ENCODE peak calls at places on chromosomes 11 and 22, in six cellular contexts. T is PC-9, W is GM23338, F is astrocyte of the spinal cord, V is fibroblast of the aortic adventitia, Q is H9. I is an unnamed sample.

GRCh38 chr11:118000067-118000849 is 14.1 kb downstream of the IL10RA start:
- DNase-seq in T (no peak), Q (no peak), W (no peak), F (no peak), V (no peak), I (no peak)

GRCh38 chr11:78809931-78810481 is 235.3 kb upstream of the NARS2 start:
- DNase-seq in W (no peak), F (peak; percentile 43), T (no peak), V (peak; percentile 52), Q (no peak), I (no peak)

GRCh38 chr22:43142881-43143562 is at the start of gene MCAT:
- DNase-seq in Q (peak; percentile 75), T (peak; percentile 78), F (peak; percentile 76), W (peak; percentile 84), V (peak; percentile 69), I (peak; percentile 85)

GRCh38 chr11:113193894-113194293 is 120.5 kb upstream of the TTC12 start:
- DNase-seq in F (peak; percentile 10), V (peak; percentile 53), Q (no peak), W (no peak), T (no peak), I (no peak)

GRCh38 chr11:97118756-97119155 is 728.9 kb downstream of the JRKL start:
- DNase-seq in F (no peak), W (no peak), Q (no peak), T (no peak), V (no peak), I (no peak)

GRCh38 chr11:103794262-103794661 is 242.2 kb upstream of the DDI1 start:
- DNase-seq in Q (no peak), F (peak; percentile 8), W (no peak), V (peak; percentile 96), T (no peak), I (no peak)

GRCh38 chr11:66478823-66479740 is 1.2 kb upstream of the DPP3 start:
- DNase-seq in F (no peak), T (peak; percentile 33), Q (no peak), V (peak; percentile 39), W (peak; percentile 71), I (peak; percentile 27)

GRCh38 chr11:27464155-27464759 is 8.3 kb downstream of the LGR4 start:
- DNase-seq in Q (no peak), F (no peak), T (peak; percentile 47), W (peak; percentile 55), V (peak; percentile 50), I (no peak)

GRCh38 chr11:113090716-113091577 is 129.7 kb downstream of the NCAM1 start:
- DNase-seq in V (no peak), T (no peak), F (no peak), W (no peak), Q (no peak), I (no peak)

GRCh38 chr11:31643831-31644230 is 134.3 kb downstream of the ELP4 start:
- DNase-seq in Q (no peak), F (peak; percentile 67), T (no peak), W (no peak), V (peak; percentile 78), I (no peak)

GRCh38 chr22:30932661-30933060 is 35.9 kb downstream of the MORC2 start:
- DNase-seq in V (no peak), W (no peak), T (no peak), Q (no peak), F (no peak), I (no peak)

GRCh38 chr11:66607126-66607834 is 9.2 kb upstream of the RBM14 start:
- DNase-seq in Q (no peak), F (peak; percentile 89), W (no peak), V (peak; percentile 96), T (no peak), I (no peak)

GRCh38 chr11:102453286-102453797 is 777 bp upstream of the TMEM123 start:
- DNase-seq in W (peak; percentile 51), Q (peak; percentile 38), T (no peak), V (no peak), F (no peak), I (no peak)

GRCh38 chr22:41367039-41367679 is 14.6 kb upstream of the TEF start:
- DNase-seq in V (peak; percentile 96), W (peak; percentile 58), Q (peak; percentile 79), T (peak; percentile 98), F (peak; percentile 96), I (no peak)

GRCh38 chr11:91763331-91763730 is 461.3 kb upstream of the FAT3 start:
- DNase-seq in F (no peak), V (no peak), T (no peak), W (no peak), Q (no peak), I (no peak)

GRCh38 chr11:47991894-47992293 is 11.5 kb downstream of the PTPRJ start:
- DNase-seq in W (no peak), Q (no peak), V (no peak), F (no peak), T (no peak), I (no peak)

GRCh38 chr11:58059011-58059358 is 28.2 kb downstream of the OR6Q1 start:
- DNase-seq in V (peak; percentile 96), W (peak; percentile 80), T (no peak), Q (no peak), F (peak; percentile 91), I (no peak)

GRCh38 chr11:58061813-58062212 is 31.1 kb downstream of the OR6Q1 start:
- DNase-seq in Q (no peak), V (peak; percentile 84), F (peak; percentile 73), W (no peak), T (no peak), I (no peak)

GRCh38 chr11:58060535-58060934 is 29.8 kb downstream of the OR6Q1 start:
- DNase-seq in Q (no peak), F (no peak), V (peak; percentile 23), T (no peak), W (no peak), I (no peak)

GRCh38 chr11:58058276-58059010 is 27.7 kb downstream of the OR6Q1 start:
- DNase-seq in W (no peak), F (no peak), V (no peak), Q (no peak), T (no peak), I (no peak)

DNA sequence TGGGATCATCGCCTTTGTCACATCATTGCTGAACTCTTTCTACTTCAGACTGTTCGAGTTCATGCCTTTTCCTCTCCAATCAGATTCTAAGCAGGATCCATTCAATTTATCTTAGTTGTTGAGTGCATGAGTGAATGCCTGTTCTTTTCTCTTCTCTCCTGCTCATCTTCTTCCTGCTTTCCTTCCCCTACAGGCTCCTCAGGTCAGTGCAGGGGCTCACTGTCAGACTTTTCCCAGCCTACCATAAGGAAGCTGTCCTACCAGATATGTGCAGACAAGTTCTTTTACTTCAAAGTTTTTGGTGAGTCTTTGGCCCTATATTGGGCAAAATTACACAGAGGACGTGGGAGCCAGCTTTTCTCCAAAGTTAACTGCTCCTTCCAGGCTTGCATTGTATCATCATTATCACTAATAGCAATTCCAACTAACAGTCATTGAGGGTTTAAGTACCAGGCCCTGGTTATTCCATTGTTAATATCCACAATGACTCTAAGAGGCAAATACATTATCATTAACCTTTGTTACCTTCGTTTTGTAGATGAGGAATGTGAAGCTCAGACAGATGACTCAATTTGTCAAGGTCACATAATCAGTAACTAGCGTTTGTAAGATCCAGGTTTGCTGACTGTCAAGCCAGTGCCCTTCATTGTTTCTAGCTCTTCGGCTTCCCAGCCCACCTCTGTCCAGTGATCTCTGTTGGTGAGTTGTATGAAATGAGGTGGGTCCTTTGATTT is 30.4 kb downstream of the OR6Q1 start:
- DNase-seq in T (no peak), F (no peak), V (peak; percentile 18), Q (peak; percentile 46), W (peak; percentile 62), I (no peak)
- TF ChIP-seq CTCF in T (no peak), F (peak; percentile 22), V (peak; percentile 50), Q (peak; percentile 59), W (peak; percentile 52), I (no peak)

GRCh38 chr22:50346415-50346945 is 3.4 kb downstream of the PPP6R2 start:
- DNase-seq in Q (no peak), T (no peak), F (no peak), W (no peak), V (no peak), I (no peak)

GRCh38 chr22:50341977-50342650 is 1.0 kb upstream of the PPP6R2 start:
- DNase-seq in Q (peak; percentile 92), V (peak; percentile 86), T (peak; percentile 88), F (peak; percentile 82), W (peak; percentile 97), I (peak; percentile 80)

GRCh38 chr22:50340157-50340879 is 2.8 kb upstream of the PPP6R2 start:
- DNase-seq in V (peak; percentile 12), F (no peak), T (peak; percentile 27), Q (no peak), W (peak; percentile 45), I (no peak)

GRCh38 chr22:50343541-50343935 is 411 bp downstream of the PPP6R2 start:
- DNase-seq in W (no peak), T (no peak), Q (no peak), F (no peak), V (no peak), I (no peak)

DNA sequence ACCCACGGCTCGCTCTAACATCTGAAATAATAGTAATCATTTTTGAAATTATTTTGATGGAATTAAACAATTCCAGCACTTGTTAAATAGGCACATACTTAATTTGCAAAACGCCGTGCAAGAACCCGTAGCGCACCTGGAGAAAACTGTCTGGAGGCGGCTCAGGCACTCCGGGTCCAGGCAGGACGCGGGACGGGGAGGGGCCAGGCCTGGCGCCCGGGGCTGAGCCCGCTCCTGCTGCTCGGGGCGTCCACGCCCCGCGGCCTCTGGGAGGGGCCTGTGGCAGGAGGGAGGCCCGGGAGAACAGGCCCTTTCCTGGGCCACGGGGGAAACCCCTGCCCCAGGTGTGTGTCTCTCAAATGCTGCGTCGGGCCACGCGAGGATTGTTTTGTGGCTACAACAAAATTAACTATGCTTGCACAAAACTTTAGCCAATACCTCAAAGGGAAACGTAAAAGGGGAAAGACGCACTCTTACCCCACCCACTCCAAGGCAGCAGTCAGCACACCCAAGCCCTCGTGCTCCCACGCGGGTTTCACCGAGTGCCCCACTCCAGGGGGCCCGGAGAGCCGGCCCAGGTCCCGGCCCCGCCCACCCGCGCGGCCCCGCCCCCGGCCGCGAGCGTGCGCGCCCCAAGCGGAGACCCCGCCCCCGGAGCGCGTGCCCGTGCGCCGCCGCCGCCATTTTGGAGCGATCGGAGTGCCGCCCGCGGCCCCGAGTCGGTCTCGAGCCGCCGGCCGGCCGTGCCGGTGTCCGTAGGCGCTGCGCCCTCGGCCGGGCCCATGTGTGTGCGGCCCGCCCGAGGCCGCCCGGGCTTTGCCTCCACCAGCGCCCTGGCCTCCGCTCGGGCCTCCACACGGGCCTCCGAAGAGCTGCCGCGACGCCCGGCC is at the start of gene PPP6R2:
- DNase-seq in F (peak; percentile 56), T (peak; percentile 82), V (peak; percentile 47), W (peak; percentile 83), Q (peak; percentile 78), I (peak; percentile 94)
- TF ChIP-seq CTCF in F (no peak), T (peak; percentile 68), V (no peak), W (no peak), Q (no peak), I (no peak)

GRCh38 chr11:10750838-10751580 is at the start of gene CTR9:
- DNase-seq in V (peak; percentile 92), W (peak; percentile 95), T (peak; percentile 91), Q (peak; percentile 96), F (peak; percentile 95), I (peak; percentile 90)
- TF ChIP-seq CTCF in V (peak; percentile 42), W (no peak), T (no peak), Q (no peak), F (peak; percentile 31), I (no peak)

DNA sequence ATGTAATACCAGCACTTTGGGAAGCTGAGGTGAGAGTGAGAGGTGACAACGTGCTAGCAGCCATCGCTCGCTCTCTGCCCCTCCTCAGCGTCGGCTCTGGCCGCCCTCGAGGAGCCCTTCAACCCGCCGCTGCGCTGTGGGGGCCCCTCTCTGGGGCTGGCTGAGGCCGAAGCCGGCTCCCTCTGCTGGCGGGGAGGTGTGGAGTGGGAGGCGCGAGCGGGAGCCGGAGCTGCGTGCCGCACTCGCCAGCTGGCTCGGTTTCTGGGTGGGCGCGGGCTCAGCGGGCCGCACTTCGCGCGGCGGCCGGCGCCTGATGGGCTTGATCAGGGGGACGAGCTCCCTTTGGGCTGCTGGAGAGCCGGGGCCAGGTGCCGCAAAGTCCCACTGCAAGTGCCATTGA is 98.9 kb upstream of the UBASH3B start:
- DNase-seq in T (peak; percentile 34), W (peak; percentile 74), V (peak; percentile 5), F (no peak), Q (peak; percentile 79), I (no peak)
- TF ChIP-seq CTCF in T (no peak), W (peak; percentile 53), V (peak; percentile 34), F (peak; percentile 30), Q (peak; percentile 65), I (no peak)

I was measured in activated B cell treated with CpG ODN at 0.5 μM for 24 hours.